ENCODE peak calls at places on chromosome 20, in nine cellular contexts. One of them, this sample, is unnamed.
A peak's percentile ranks its signal among the peaks of the same experiment; 100 is the strongest.

GRCh38 chr20:32610897-32611218 is 25.7 kb upstream of the NOL4L start:
- DNase-seq in AG09319: no peak
- DNase-seq in tibial artery: no peak
- DNase-seq in GM06990: no peak
- DNase-seq in fibroblast of mammary gland: no peak
- DNase-seq in H9: no peak
- DNase-seq in ovary: no peak
- DNase-seq in nephron progenitor cell: no peak
- DNase-seq in body of pancreas: no peak
- DNase-seq in this sample: no peak

GRCh38 chr20:4717816-4718215 is 3.9 kb upstream of the PRND start:
- DNase-seq in body of pancreas: no peak
- DNase-seq in ovary: no peak
- DNase-seq in GM06990: no peak
- DNase-seq in H9: no peak
- DNase-seq in nephron progenitor cell: no peak
- DNase-seq in tibial artery: peak; percentile 31
- DNase-seq in AG09319: no peak
- DNase-seq in fibroblast of mammary gland: peak; percentile 18
- DNase-seq in this sample: no peak

GRCh38 chr20:43590036-43590391 is 723 bp upstream of the IFT52 start:
- DNase-seq in GM06990: no peak
- DNase-seq in ovary: no peak
- DNase-seq in AG09319: no peak
- DNase-seq in fibroblast of mammary gland: no peak
- DNase-seq in tibial artery: no peak
- DNase-seq in body of pancreas: peak; percentile 26
- DNase-seq in nephron progenitor cell: peak; percentile 10
- DNase-seq in H9: peak; percentile 41
- DNase-seq in this sample: peak; percentile 40

GRCh38 chr20:9460518-9460917 is 53.9 kb upstream of the LAMP5 start:
- DNase-seq in AG09319: no peak
- DNase-seq in body of pancreas: no peak
- DNase-seq in fibroblast of mammary gland: peak; percentile 43
- DNase-seq in tibial artery: no peak
- DNase-seq in ovary: no peak
- DNase-seq in H9: no peak
- DNase-seq in nephron progenitor cell: no peak
- DNase-seq in GM06990: no peak
- DNase-seq in this sample: no peak

GRCh38 chr20:10846831-10847230 is 173.0 kb upstream of the JAG1 start:
- DNase-seq in body of pancreas: no peak
- DNase-seq in tibial artery: no peak
- DNase-seq in H9: no peak
- DNase-seq in ovary: no peak
- DNase-seq in nephron progenitor cell: no peak
- DNase-seq in GM06990: no peak
- DNase-seq in AG09319: no peak
- DNase-seq in fibroblast of mammary gland: peak; percentile 8
- DNase-seq in this sample: no peak

GRCh38 chr20:37624963-37625362 is 68.9 kb upstream of the CTNNBL1 start:
- DNase-seq in H9: no peak
- DNase-seq in AG09319: no peak
- DNase-seq in ovary: no peak
- DNase-seq in GM06990: no peak
- DNase-seq in nephron progenitor cell: no peak
- DNase-seq in body of pancreas: no peak
- DNase-seq in fibroblast of mammary gland: no peak
- DNase-seq in tibial artery: no peak
- DNase-seq in this sample: no peak

GRCh38 chr20:55353206-55353605 is 652.1 kb downstream of the CBLN4 start:
- DNase-seq in AG09319: no peak
- DNase-seq in fibroblast of mammary gland: peak; percentile 68
- DNase-seq in body of pancreas: no peak
- DNase-seq in GM06990: no peak
- DNase-seq in nephron progenitor cell: no peak
- DNase-seq in tibial artery: no peak
- DNase-seq in ovary: no peak
- DNase-seq in H9: no peak
- DNase-seq in this sample: no peak

GRCh38 chr20:52047811-52048302 is 143.7 kb downstream of the ZFP64 start:
- DNase-seq in tibial artery: no peak
- DNase-seq in fibroblast of mammary gland: peak; percentile 55
- DNase-seq in AG09319: no peak
- DNase-seq in GM06990: no peak
- DNase-seq in body of pancreas: no peak
- DNase-seq in H9: peak; percentile 39
- DNase-seq in ovary: no peak
- DNase-seq in nephron progenitor cell: no peak
- DNase-seq in this sample: no peak

GRCh38 chr20:22623211-22623610 is 38.8 kb upstream of the FOXA2 start:
- DNase-seq in AG09319: no peak
- DNase-seq in fibroblast of mammary gland: peak; percentile 17
- DNase-seq in ovary: no peak
- DNase-seq in body of pancreas: peak; percentile 6
- DNase-seq in tibial artery: no peak
- DNase-seq in GM06990: no peak
- DNase-seq in H9: no peak
- DNase-seq in nephron progenitor cell: no peak
- DNase-seq in this sample: no peak

GRCh38 chr20:54284928-54285704 is 77.2 kb downstream of the PFDN4 start:
- DNase-seq in ovary: no peak
- DNase-seq in AG09319: no peak
- DNase-seq in fibroblast of mammary gland: peak; percentile 40
- DNase-seq in tibial artery: no peak
- DNase-seq in GM06990: no peak
- DNase-seq in body of pancreas: no peak
- DNase-seq in nephron progenitor cell: no peak
- DNase-seq in H9: no peak
- DNase-seq in this sample: no peak

GRCh38 chr20:45991616-45992015 is 17.1 kb upstream of the MMP9 start:
- DNase-seq in nephron progenitor cell: no peak
- DNase-seq in tibial artery: no peak
- DNase-seq in ovary: no peak
- DNase-seq in AG09319: no peak
- DNase-seq in body of pancreas: no peak
- DNase-seq in fibroblast of mammary gland: no peak
- DNase-seq in GM06990: no peak
- DNase-seq in H9: no peak
- DNase-seq in this sample: no peak

GRCh38 chr20:2297352-2297717 is 1.5 kb downstream of the TGM3 start:
- DNase-seq in fibroblast of mammary gland: no peak
- DNase-seq in tibial artery: no peak
- DNase-seq in GM06990: no peak
- DNase-seq in AG09319: no peak
- DNase-seq in body of pancreas: peak; percentile 66
- DNase-seq in nephron progenitor cell: no peak
- DNase-seq in ovary: no peak
- DNase-seq in H9: no peak
- DNase-seq in this sample: no peak

GRCh38 chr20:38935285-38935684 is 9.1 kb downstream of the FAM83D start:
- DNase-seq in AG09319: no peak
- DNase-seq in body of pancreas: no peak
- DNase-seq in GM06990: no peak
- DNase-seq in fibroblast of mammary gland: peak; percentile 44
- DNase-seq in tibial artery: no peak
- DNase-seq in ovary: no peak
- DNase-seq in nephron progenitor cell: no peak
- DNase-seq in H9: no peak
- DNase-seq in this sample: no peak

GRCh38 chr20:20362774-20363435 is 5.0 kb upstream of the INSM1 start:
- DNase-seq in body of pancreas: no peak
- DNase-seq in GM06990: no peak
- DNase-seq in nephron progenitor cell: peak; percentile 39
- DNase-seq in H9: peak; percentile 76
- DNase-seq in AG09319: no peak
- DNase-seq in fibroblast of mammary gland: no peak
- DNase-seq in tibial artery: no peak
- DNase-seq in ovary: no peak
- DNase-seq in this sample: no peak

GRCh38 chr20:45817652-45818194 is 5.3 kb downstream of the UBE2C start:
- DNase-seq in fibroblast of mammary gland: peak; percentile 83
- DNase-seq in nephron progenitor cell: no peak
- DNase-seq in ovary: no peak
- DNase-seq in body of pancreas: no peak
- DNase-seq in tibial artery: no peak
- DNase-seq in GM06990: no peak
- DNase-seq in H9: no peak
- DNase-seq in AG09319: peak; percentile 66
- DNase-seq in this sample: no peak

GRCh38 chr20:38730167-38730988 is 6.1 kb downstream of the SLC32A1 start:
- DNase-seq in fibroblast of mammary gland: no peak
- DNase-seq in ovary: no peak
- DNase-seq in tibial artery: no peak
- DNase-seq in H9: no peak
- DNase-seq in GM06990: peak; percentile 45
- DNase-seq in nephron progenitor cell: no peak
- DNase-seq in AG09319: no peak
- DNase-seq in body of pancreas: no peak
- DNase-seq in this sample: no peak

DNA sequence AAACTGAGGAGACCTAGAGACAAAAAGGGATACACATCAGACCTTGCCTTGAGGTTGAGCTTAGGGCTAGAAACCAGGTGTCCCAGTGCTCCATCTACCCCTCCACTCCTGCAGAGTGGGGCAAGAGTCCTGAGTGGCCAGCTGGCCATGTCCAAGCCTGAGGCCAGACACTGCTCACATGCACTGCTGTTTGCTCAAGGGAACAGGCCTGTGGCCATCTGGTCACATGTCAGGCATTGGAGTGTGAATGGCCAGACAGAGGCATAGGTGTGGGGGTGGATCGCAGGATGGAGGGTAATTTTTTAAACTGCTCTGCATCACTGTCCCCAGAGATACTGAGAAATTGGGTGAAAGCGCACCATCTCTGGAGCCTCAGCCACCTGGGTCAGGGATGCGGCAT is 30.5 kb downstream of the MAFB start:
- DNase-seq in nephron progenitor cell: no peak
- DNase-seq in AG09319: no peak
- DNase-seq in GM06990: no peak
- DNase-seq in H9: no peak
- DNase-seq in body of pancreas: no peak
- DNase-seq in fibroblast of mammary gland: no peak
- DNase-seq in tibial artery: no peak
- DNase-seq in ovary: no peak
- DNase-seq in this sample: no peak
- TF ChIP-seq CTCF in nephron progenitor cell: no peak
- TF ChIP-seq CTCF in AG09319: no peak
- TF ChIP-seq CTCF in GM06990: no peak
- TF ChIP-seq CTCF in H9: no peak
- TF ChIP-seq CTCF in body of pancreas: no peak
- TF ChIP-seq CTCF in fibroblast of mammary gland: no peak
- TF ChIP-seq CTCF in tibial artery: no peak
- TF ChIP-seq CTCF in ovary: no peak
- TF ChIP-seq CTCF in this sample: no peak

GRCh38 chr20:50380697-50381040 is 129.5 kb upstream of the PTPN1 start:
- DNase-seq in GM06990: no peak
- DNase-seq in fibroblast of mammary gland: peak; percentile 68
- DNase-seq in body of pancreas: peak; percentile 60
- DNase-seq in AG09319: peak; percentile 30
- DNase-seq in tibial artery: no peak
- DNase-seq in H9: no peak
- DNase-seq in nephron progenitor cell: no peak
- DNase-seq in ovary: peak; percentile 74
- DNase-seq in this sample: no peak
- TF ChIP-seq CTCF in GM06990: no peak
- TF ChIP-seq CTCF in fibroblast of mammary gland: peak; percentile 76
- TF ChIP-seq CTCF in body of pancreas: peak; percentile 50
- TF ChIP-seq CTCF in AG09319: peak; percentile 86
- TF ChIP-seq CTCF in tibial artery: peak; percentile 46
- TF ChIP-seq CTCF in H9: peak; percentile 50
- TF ChIP-seq CTCF in nephron progenitor cell: no peak
- TF ChIP-seq CTCF in ovary: peak; percentile 48
- TF ChIP-seq CTCF in this sample: no peak

GRCh38 chr20:60365063-60365640 is 406.9 kb downstream of the CDH26 start:
- DNase-seq in body of pancreas: no peak
- DNase-seq in H9: peak; percentile 63
- DNase-seq in GM06990: no peak
- DNase-seq in ovary: no peak
- DNase-seq in AG09319: no peak
- DNase-seq in fibroblast of mammary gland: no peak
- DNase-seq in tibial artery: no peak
- DNase-seq in nephron progenitor cell: no peak
- DNase-seq in this sample: no peak
- TF ChIP-seq CTCF in body of pancreas: no peak
- TF ChIP-seq CTCF in H9: peak; percentile 72
- TF ChIP-seq CTCF in GM06990: no peak
- TF ChIP-seq CTCF in ovary: no peak
- TF ChIP-seq CTCF in AG09319: no peak
- TF ChIP-seq CTCF in fibroblast of mammary gland: no peak
- TF ChIP-seq CTCF in tibial artery: no peak
- TF ChIP-seq CTCF in nephron progenitor cell: no peak
- TF ChIP-seq CTCF in this sample: no peak

GRCh38 chr20:58192567-58192966 is 35.9 kb downstream of the ANKRD60 start:
- DNase-seq in GM06990: peak; percentile 22
- DNase-seq in nephron progenitor cell: peak; percentile 54
- DNase-seq in AG09319: no peak
- DNase-seq in ovary: no peak
- DNase-seq in H9: peak; percentile 50
- DNase-seq in tibial artery: no peak
- DNase-seq in fibroblast of mammary gland: no peak
- DNase-seq in body of pancreas: no peak
- DNase-seq in this sample: no peak
- TF ChIP-seq CTCF in GM06990: peak; percentile 90
- TF ChIP-seq CTCF in nephron progenitor cell: peak; percentile 60
- TF ChIP-seq CTCF in AG09319: peak; percentile 54
- TF ChIP-seq CTCF in ovary: no peak
- TF ChIP-seq CTCF in H9: peak; percentile 86
- TF ChIP-seq CTCF in tibial artery: peak; percentile 36
- TF ChIP-seq CTCF in fibroblast of mammary gland: peak; percentile 60
- TF ChIP-seq CTCF in body of pancreas: peak; percentile 8
- TF ChIP-seq CTCF in this sample: peak; percentile 28

GRCh38 chr20:3330046-3330741 is 77.3 kb downstream of the DNAAF9 start:
- DNase-seq in nephron progenitor cell: no peak
- DNase-seq in H9: no peak
- DNase-seq in AG09319: peak; percentile 43
- DNase-seq in tibial artery: peak; percentile 27
- DNase-seq in fibroblast of mammary gland: peak; percentile 73
- DNase-seq in GM06990: no peak
- DNase-seq in body of pancreas: no peak
- DNase-seq in ovary: no peak
- DNase-seq in this sample: no peak
- TF ChIP-seq CTCF in nephron progenitor cell: no peak
- TF ChIP-seq CTCF in H9: peak; percentile 20
- TF ChIP-seq CTCF in AG09319: peak; percentile 34
- TF ChIP-seq CTCF in tibial artery: no peak
- TF ChIP-seq CTCF in fibroblast of mammary gland: peak; percentile 11
- TF ChIP-seq CTCF in GM06990: no peak
- TF ChIP-seq CTCF in body of pancreas: no peak
- TF ChIP-seq CTCF in ovary: no peak
- TF ChIP-seq CTCF in this sample: no peak